ENCODE peak calls at places on chromosomes 16 and 17, in ten cellular contexts. U is right lobe of liver, O is left ventricle myocardium inferior, E is lower lobe of right lung, M is gastrocnemius medialis, L is ovary, N is dorsolateral prefrontal cortex, K is fibroblast of pulmonary artery, Y is body of pancreas, J is breast epithelium. G is an unnamed sample.

GRCh38 chr16:69223882-69224281 is 36.9 kb downstream of the SNTB2 start:
- DNase-seq in N (no peak), L (no peak), J (no peak), O (no peak), K (peak; percentile 20), M (no peak), E (no peak), U (no peak), Y (no peak), G (no peak)

GRCh38 chr16:79928142-79928735 is 327.7 kb upstream of the MAF start:
- DNase-seq in J (no peak), O (no peak), N (no peak), U (peak; percentile 21), L (peak; percentile 74), Y (no peak), E (no peak), M (no peak), K (no peak), G (no peak)

GRCh38 chr17:43324205-43324893 is 74.4 kb upstream of the ARL4D start:
- DNase-seq in Y (no peak), N (no peak), L (no peak), U (no peak), E (no peak), M (no peak), K (no peak), O (no peak), J (no peak), G (no peak)

GRCh38 chr17:67082110-67082509 is 37.8 kb downstream of the CACNG1 start:
- DNase-seq in J (no peak), E (no peak), K (no peak), N (no peak), L (no peak), M (no peak), O (no peak), Y (no peak), U (no peak), G (no peak)

GRCh38 chr16:14003119-14003570 is 68.0 kb upstream of the MRTFB start:
- DNase-seq in U (peak; percentile 55), O (peak; percentile 61), E (peak; percentile 84), J (peak; percentile 77), L (peak; percentile 45), Y (no peak), N (peak; percentile 84), M (peak; percentile 48), K (peak; percentile 65), G (peak; percentile 50)

GRCh38 chr16:73878616-73879015 is 418.0 kb upstream of the PSMD7 start:
- DNase-seq in E (no peak), M (no peak), L (no peak), Y (no peak), K (peak; percentile 85), O (no peak), N (no peak), U (no peak), J (no peak), G (peak; percentile 83)

GRCh38 chr17:17051791-17052461 is 9.7 kb downstream of the MPRIP start:
- DNase-seq in E (peak; percentile 59), M (peak; percentile 76), N (no peak), U (no peak), L (no peak), K (no peak), Y (peak; percentile 36), O (no peak), J (peak; percentile 49), G (no peak)

GRCh38 chr16:719815-720506 is 985 bp upstream of the ANTKMT start:
- DNase-seq in J (no peak), L (no peak), N (no peak), M (no peak), E (no peak), Y (no peak), U (no peak), K (no peak), O (no peak), G (no peak)

GRCh38 chr17:44778656-44779210 is 19.9 kb downstream of the ADAM11 start:
- DNase-seq in N (no peak), U (no peak), J (no peak), K (no peak), E (no peak), O (no peak), L (no peak), Y (no peak), M (no peak), G (no peak)
- H3K4me3 ChIP-seq in N (no peak overlapping the region), U (no peak overlapping the region), J (peak overlapping the region; percentile 59), K (peak overlapping the region; percentile 54), E (peak overlapping the region; percentile 48), O (peak overlapping the region; percentile 63), L (no peak overlapping the region), Y (no peak overlapping the region), M (peak overlapping the region; percentile 27), G (peak overlapping the region; percentile 57)

GRCh38 chr16:88697831-88698693 is 8.1 kb downstream of the RNF166 start:
- DNase-seq in L (no peak), M (no peak), U (no peak), K (no peak), E (no peak), O (no peak), Y (no peak), J (no peak), N (no peak), G (no peak)
- TF ChIP-seq CTCF in L (no peak), M (peak; percentile 50), U (peak; percentile 28), K (peak; percentile 22), E (peak; percentile 23), O (peak; percentile 55), Y (peak; percentile 9), J (no peak), N (no peak), G (peak; percentile 19)

GRCh38 chr16:67540756-67541155 is 12.1 kb downstream of the RIPOR1 start:
- DNase-seq in K (no peak), N (no peak), L (peak; percentile 30), J (no peak), Y (no peak), U (no peak), E (no peak), O (no peak), M (no peak), G (no peak)

GRCh38 chr16:67539691-67540635 is 11.3 kb downstream of the RIPOR1 start:
- DNase-seq in L (no peak), U (no peak), Y (no peak), M (no peak), E (no peak), N (no peak), O (no peak), K (no peak), J (no peak), G (no peak)

GRCh38 chr16:67537636-67538591 is 9.3 kb downstream of the RIPOR1 start:
- DNase-seq in E (peak; percentile 82), Y (peak; percentile 49), L (peak; percentile 71), M (no peak), J (peak; percentile 64), N (no peak), O (peak; percentile 79), K (peak; percentile 57), U (peak; percentile 85), G (no peak)

GRCh38 chr16:67538666-67539101 is 10.1 kb downstream of the RIPOR1 start:
- DNase-seq in N (no peak), K (peak; percentile 74), U (no peak), L (no peak), M (no peak), O (no peak), J (no peak), E (no peak), Y (no peak), G (no peak)

GRCh38 chr16:67539271-67539670 is 10.6 kb downstream of the RIPOR1 start:
- DNase-seq in N (no peak), L (no peak), E (no peak), M (no peak), K (no peak), O (no peak), J (no peak), Y (no peak), U (no peak), G (no peak)
- H3K4me3 ChIP-seq in N (no peak overlapping the region), L (no peak overlapping the region), E (peak overlapping the region; percentile 83), M (no peak overlapping the region), K (peak overlapping the region; percentile 75), O (peak overlapping the region; percentile 90), J (no peak overlapping the region), Y (no peak overlapping the region), U (no peak overlapping the region), G (no peak overlapping the region)

GRCh38 chr17:7175363-7175733 is 3.8 kb downstream of the ASGR1 start:
- DNase-seq in Y (no peak), M (no peak), E (no peak), U (no peak), N (no peak), J (no peak), K (no peak), L (no peak), O (no peak), G (no peak)

GRCh38 chr17:7176107-7176851 is 2.9 kb downstream of the ASGR1 start:
- DNase-seq in E (no peak), Y (no peak), K (no peak), U (no peak), M (no peak), N (no peak), O (no peak), L (no peak), J (no peak), G (no peak)

GRCh38 chr17:7176870-7177209 is 2.3 kb downstream of the ASGR1 start:
- DNase-seq in L (no peak), N (no peak), U (no peak), Y (no peak), O (no peak), E (no peak), K (no peak), M (no peak), J (no peak), G (no peak)

GRCh38 chr17:7174603-7175362 is 4.4 kb downstream of the ASGR1 start:
- DNase-seq in L (no peak), J (no peak), N (no peak), U (no peak), Y (no peak), O (no peak), M (no peak), E (no peak), K (no peak), G (no peak)

DNA sequence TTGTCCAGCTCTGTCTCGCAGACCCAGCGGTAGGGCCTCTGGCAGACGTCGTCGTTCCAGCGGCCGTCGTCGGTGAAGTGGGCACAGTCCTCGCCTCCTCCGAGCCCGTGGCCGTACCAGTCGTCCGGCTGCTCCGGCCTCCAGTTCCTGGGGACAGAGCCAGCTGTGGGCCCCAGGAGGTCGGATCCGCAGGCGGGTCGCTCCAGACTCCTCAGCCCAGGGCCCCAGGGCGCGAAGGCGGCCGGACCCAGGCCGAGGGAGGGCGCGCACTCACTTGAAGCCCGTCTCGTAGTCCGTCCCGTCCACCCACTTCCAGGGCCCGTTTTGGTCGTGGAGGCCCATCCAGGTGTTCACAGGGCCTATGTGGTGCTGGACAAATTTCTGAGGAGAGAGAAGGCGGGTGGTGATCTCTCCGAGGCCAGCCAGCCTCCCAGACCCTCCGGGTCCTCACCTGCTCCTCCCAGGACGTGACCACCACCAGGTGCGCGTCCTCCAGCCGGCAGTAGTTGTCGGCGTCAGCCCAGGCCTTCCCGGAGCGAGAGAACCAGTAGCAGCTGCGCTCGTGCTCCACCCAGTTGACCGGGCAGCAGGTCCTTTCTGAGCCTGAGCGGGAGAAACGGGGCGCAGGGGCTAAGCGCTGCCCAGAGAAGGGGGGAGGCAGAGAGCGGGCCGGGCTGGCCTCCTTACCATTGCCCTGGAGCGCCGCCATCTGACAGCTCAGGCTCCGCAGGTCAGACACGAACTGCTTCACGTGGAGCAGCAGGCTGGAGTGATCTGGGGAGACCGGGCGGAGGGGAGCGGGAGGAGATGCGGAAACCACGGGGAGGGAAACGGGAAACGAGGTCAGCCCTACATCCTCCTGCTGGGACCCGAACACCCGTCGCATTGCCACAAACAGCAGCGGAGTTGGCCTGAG is 5.2 kb downstream of the ASGR1 start:
- DNase-seq in K (no peak), E (peak; percentile 91), O (peak; percentile 55), Y (peak; percentile 52), M (peak; percentile 33), J (no peak), L (no peak), U (peak; percentile 84), N (peak; percentile 40), G (no peak)
- TF ChIP-seq CTCF in K (no peak), E (peak; percentile 28), O (no peak), Y (no peak), M (no peak), J (no peak), L (no peak), U (no peak), N (no peak), G (no peak)

G was measured in cardiac fibroblast.